ENCODE peak calls at places on chromosome 6, in four cellular contexts. U is mucosa of gallbladder; D is hepatocyte; W is CD4-positive, alpha-beta T cell. Z is an unnamed sample.

GRCh38 chr6:50720623-50721022 is 7.3 kb downstream of the TFAP2D start:
- DNase-seq in U (no peak), D (peak), W (no peak), Z (no peak)

GRCh38 chr6:48782230-48782629 is 671.2 kb upstream of the PTCHD4 start:
- DNase-seq in U (no peak), D (no peak), W (no peak), Z (no peak)

GRCh38 chr6:90403489-90404381 is 107.1 kb upstream of the BACH2 start:
- DNase-seq in U (peak), D (peak), W (no peak), Z (no peak)

GRCh38 chr6:3773696-3774298 is 22.3 kb upstream of the PXDC1 start:
- DNase-seq in U (no peak), D (no peak), W (no peak), Z (no peak)

GRCh38 chr6:16257999-16258708 is 19.8 kb downstream of the GMPR start:
- DNase-seq in U (no peak), D (no peak), W (no peak), Z (no peak)

GRCh38 chr6:89895273-89895874 is 1.1 kb downstream of the GJA10 start:
- DNase-seq in U (peak), D (peak), W (no peak), Z (no peak)

GRCh38 chr6:24539416-24539815 is 44.6 kb downstream of the ALDH5A1 start:
- DNase-seq in U (no peak), D (no peak), W (no peak), Z (no peak)

GRCh38 chr6:3522561-3523287 is 65.9 kb upstream of the SLC22A23 start:
- DNase-seq in U (no peak), D (no peak), W (no peak), Z (no peak)

GRCh38 chr6:131029661-131030297 is 33.3 kb downstream of the EPB41L2 start:
- DNase-seq in U (no peak), D (no peak), W (no peak), Z (no peak)

GRCh38 chr6:112282217-112282616 is 27.9 kb upstream of the LAMA4 start:
- DNase-seq in U (peak), D (peak), W (no peak), Z (no peak)

GRCh38 chr6:165446331-165446730 is 136.9 kb upstream of the C6orf118 start:
- DNase-seq in U (no peak), D (no peak), W (no peak), Z (no peak)

GRCh38 chr6:96197241-96197640 is 181.5 kb downstream of the FUT9 start:
- DNase-seq in U (no peak), D (no peak), W (no peak), Z (no peak)

GRCh38 chr6:27168586-27169443 is 78.7 kb upstream of the PRSS16 start:
- DNase-seq in U (no peak), D (no peak), W (no peak), Z (no peak)

GRCh38 chr6:16803294-16804006 is 42.2 kb upstream of the ATXN1 start:
- DNase-seq in U (peak), D (peak), W (no peak), Z (no peak)

GRCh38 chr6:37366910-37367309 is 13.1 kb downstream of the RNF8 start:
- DNase-seq in U (no peak), D (no peak), W (no peak), Z (no peak)

GRCh38 chr6:18422136-18422535 is 35.0 kb downstream of the RNF144B start:
- DNase-seq in U (no peak), D (no peak), W (no peak), Z (no peak)

GRCh38 chr6:161011509-161012480 is 20.2 kb downstream of the MAP3K4 start:
- DNase-seq in U (no peak), D (no peak), W (no peak), Z (no peak)

GRCh38 chr6:71404145-71404966 is 115.7 kb downstream of the OGFRL1 start:
- DNase-seq in U (peak), D (no peak), W (no peak), Z (no peak)

GRCh38 chr6:151022492-151022891 is 157.0 kb downstream of the MTHFD1L start:
- DNase-seq in U (no peak), D (no peak), W (no peak), Z (no peak)

GRCh38 chr6:5261545-5262109 is 314 bp downstream of the FARS2 start:
- DNase-seq in U (no peak), D (no peak), W (no peak), Z (no peak)

GRCh38 chr6:3229566-3230274 is 2.3 kb upstream of the TUBB2B start:
- DNase-seq in U (no peak), D (peak), W (no peak), Z (peak)

GRCh38 chr6:80357674-80358073 is 251.2 kb downstream of the BCKDHB start:
- DNase-seq in U (no peak), D (no peak), W (no peak), Z (no peak)